ENCODE peak calls at places on chromosome 12, in nine cellular contexts. G is HS-5; D is fibroblast of mammary gland; M is neural crest cell; R is cardiac muscle cell; T is activated effector memory CD4-positive, alpha-beta T cell treated with Interleukin-2 at 50 U/mL for 16 hours; Q is mucosa of descending colon; B is SW480; I is HEK293T. H is an unnamed sample.

GRCh38 chr12:52837341-52837741 is 3.2 kb upstream of the KRT79 start:
- DNase-seq in G (peak; percentile 36), D (peak; percentile 84), M (no peak), R (peak; percentile 88), T (no peak), Q (no peak), B (peak; percentile 39), I (no peak), H (no peak)

GRCh38 chr12:20967756-20968155 is 157.3 kb downstream of the SLCO1B3 start:
- DNase-seq in G (no peak), D (no peak), M (no peak), R (no peak), T (no peak), Q (no peak), B (no peak), I (no peak), H (no peak)

GRCh38 chr12:57229634-57230380 is at the start of gene SHMT2:
- DNase-seq in G (peak; percentile 85), D (peak; percentile 96), M (peak; percentile 93), R (peak; percentile 97), T (peak; percentile 82), Q (peak; percentile 95), B (peak; percentile 96), I (peak; percentile 99), H (peak; percentile 96)

GRCh38 chr12:106782619-106783018 is 8.1 kb downstream of the RIC8B start:
- DNase-seq in G (no peak), D (no peak), M (no peak), R (no peak), T (no peak), Q (no peak), B (no peak), I (no peak), H (no peak)

GRCh38 chr12:13606290-13606689 is 375.1 kb downstream of the GRIN2B start:
- DNase-seq in G (no peak), D (peak; percentile 21), M (no peak), R (no peak), T (no peak), Q (no peak), B (peak; percentile 71), I (no peak), H (no peak)

GRCh38 chr12:110546339-110546738 is 36.8 kb downstream of the PPTC7 start:
- DNase-seq in G (peak; percentile 93), D (peak; percentile 96), M (no peak), R (peak; percentile 83), T (no peak), Q (no peak), B (peak; percentile 33), I (no peak), H (no peak)

GRCh38 chr12:21771311-21771710 is 3.2 kb downstream of the KCNJ8 start:
- DNase-seq in G (peak; percentile 78), D (peak; percentile 61), M (no peak), R (no peak), T (no peak), Q (no peak), B (no peak), I (no peak), H (no peak)

GRCh38 chr12:116087399-116087798 is 190.1 kb downstream of the MED13L start:
- DNase-seq in G (no peak), D (no peak), M (no peak), R (no peak), T (no peak), Q (no peak), B (no peak), I (no peak), H (no peak)

GRCh38 chr12:111580119-111580425 is 19.0 kb downstream of the ATXN2 start:
- DNase-seq in G (no peak), D (no peak), M (no peak), R (no peak), T (no peak), Q (no peak), B (no peak), I (no peak), H (no peak)

GRCh38 chr12:62517887-62518286 is 51.3 kb downstream of the MON2 start:
- DNase-seq in G (no peak), D (no peak), M (no peak), R (no peak), T (no peak), Q (no peak), B (no peak), I (no peak), H (no peak)

GRCh38 chr12:95335948-95336347 is 118.3 kb downstream of the VEZT start:
- DNase-seq in G (no peak), D (peak; percentile 48), M (no peak), R (no peak), T (no peak), Q (no peak), B (no peak), I (no peak), H (no peak)

H was measured in HL-60.